ENCODE peak calls at places on chromosome 2, in ten cellular contexts. V is left ventricle myocardium superior; W is iPS DF 19.7; J is SK-N-DZ; B is activated CD4-positive, alpha-beta T cell treated with anti-CD3 and anti-CD28 coated beads, Interleukin-2, amount 50 U/mL, for 1 hour; C is GM20000; I is activated T-cell treated with anti-CD3 and anti-CD28 coated beads, Interleukin-2, amount 50 U/mL, for 24 hours; L is naive B cell; S is NCI-H1105 treated with DMSO at 0.1 percent for 48 hours; U is mesothelial cell of epicardium. K is an unnamed sample.

GRCh38 chr2:130327703-130328527 is 14.8 kb upstream of the IMP4 start:
- DNase-seq in V (no peak), W (no peak), J (no peak), B (no peak), C (no peak), I (no peak), L (no peak), S (no peak), U (peak; percentile 64), K (peak; percentile 80)

GRCh38 chr2:84792856-84793522 is 87.9 kb downstream of the TRABD2A start:
- DNase-seq in V (no peak), W (no peak), J (no peak), B (no peak), C (no peak), I (no peak), L (no peak), S (no peak), U (no peak), K (peak; percentile 50)

GRCh38 chr2:74003494-74004211 is 18.9 kb downstream of the TET3 start:
- DNase-seq in V (no peak), W (no peak), J (no peak), B (no peak), C (no peak), I (no peak), L (no peak), S (peak; percentile 38), U (no peak), K (peak; percentile 59)

GRCh38 chr2:174328309-174329156 is 6.2 kb upstream of the SP9 start:
- DNase-seq in V (no peak), W (no peak), J (no peak), B (no peak), C (peak; percentile 24), I (peak; percentile 36), L (no peak), S (no peak), U (no peak), K (no peak)

GRCh38 chr2:32915694-32916093 is 31.1 kb upstream of the LTBP1 start:
- DNase-seq in V (no peak), W (no peak), J (no peak), B (no peak), C (no peak), I (no peak), L (no peak), S (no peak), U (no peak), K (no peak)

GRCh38 chr2:529425-529824 is 147.8 kb downstream of the TMEM18 start:
- DNase-seq in V (no peak), W (peak; percentile 30), J (peak; percentile 81), B (no peak), C (no peak), I (no peak), L (peak; percentile 15), S (peak; percentile 54), U (no peak), K (peak; percentile 16)

GRCh38 chr2:25912851-25913695 is 34.8 kb upstream of the ASXL2 start:
- DNase-seq in V (no peak), W (peak; percentile 42), J (peak; percentile 25), B (no peak), C (no peak), I (no peak), L (no peak), S (no peak), U (no peak), K (peak; percentile 44)

GRCh38 chr2:200810252-200810650 is 1.5 kb upstream of the BZW1 start:
- DNase-seq in V (no peak), W (no peak), J (peak; percentile 9), B (no peak), C (no peak), I (no peak), L (no peak), S (no peak), U (no peak), K (peak; percentile 63)

GRCh38 chr2:145199832-145200231 is 679.9 kb upstream of the ZEB2 start:
- DNase-seq in V (no peak), W (no peak), J (no peak), B (no peak), C (no peak), I (no peak), L (no peak), S (no peak), U (no peak), K (no peak)

GRCh38 chr2:219182331-219183150 is 4.5 kb downstream of the RETREG2 start:
- DNase-seq in V (no peak), W (no peak), J (no peak), B (no peak), C (no peak), I (no peak), L (no peak), S (no peak), U (no peak), K (no peak)

GRCh38 chr2:121355488-121355887 is 70.5 kb upstream of the TFCP2L1 start:
- DNase-seq in V (no peak), W (no peak), J (no peak), B (no peak), C (no peak), I (no peak), L (no peak), S (peak; percentile 70), U (no peak), K (no peak)

GRCh38 chr2:129191530-129191929 is 787.9 kb upstream of the RAB6C start:
- DNase-seq in V (no peak), W (peak; percentile 88), J (no peak), B (no peak), C (no peak), I (no peak), L (no peak), S (no peak), U (no peak), K (peak; percentile 49)

GRCh38 chr2:202035941-202036372 is 2.3 kb downstream of the FZD7 start:
- DNase-seq in V (peak; percentile 44), W (no peak), J (no peak), B (no peak), C (no peak), I (no peak), L (no peak), S (no peak), U (peak; percentile 43), K (no peak)

GRCh38 chr2:236758406-236758805 is 188.8 kb downstream of the ACKR3 start:
- DNase-seq in V (no peak), W (no peak), J (no peak), B (no peak), C (no peak), I (no peak), L (no peak), S (no peak), U (no peak), K (no peak)

GRCh38 chr2:20744366-20745335 is 77.7 kb downstream of the GDF7 start:
- DNase-seq in V (no peak), W (no peak), J (no peak), B (no peak), C (no peak), I (no peak), L (peak; percentile 3), S (no peak), U (no peak), K (no peak)

GRCh38 chr2:84033347-84033974 is 425.6 kb downstream of the SUCLG1 start:
- DNase-seq in V (no peak), W (no peak), J (no peak), B (no peak), C (no peak), I (no peak), L (no peak), S (no peak), U (no peak), K (peak; percentile 74)

GRCh38 chr2:10499275-10499907 is 51.3 kb upstream of the ODC1 start:
- DNase-seq in V (no peak), W (no peak), J (no peak), B (no peak), C (no peak), I (no peak), L (no peak), S (no peak), U (no peak), K (peak; percentile 39)

GRCh38 chr2:152548111-152548875 is 169.0 kb downstream of the PRPF40A start:
- DNase-seq in V (no peak), W (no peak), J (no peak), B (no peak), C (no peak), I (no peak), L (no peak), S (no peak), U (no peak), K (no peak)

GRCh38 chr2:151175857-151176256 is 85.8 kb downstream of the RBM43 start:
- DNase-seq in V (no peak), W (no peak), J (no peak), B (no peak), C (no peak), I (no peak), L (no peak), S (no peak), U (no peak), K (no peak)

GRCh38 chr2:10190255-10190654 is 67.7 kb downstream of the RRM2 start:
- DNase-seq in V (no peak), W (no peak), J (no peak), B (no peak), C (no peak), I (no peak), L (no peak), S (no peak), U (no peak), K (no peak)

GRCh38 chr2:148966432-148966758 is 72.1 kb upstream of the LYPD6B start:
- DNase-seq in V (no peak), W (no peak), J (no peak), B (no peak), C (no peak), I (no peak), L (no peak), S (peak; percentile 66), U (no peak), K (no peak)

GRCh38 chr2:70132244-70133126 is 45.2 kb downstream of the PCBP1 start:
- DNase-seq in V (peak; percentile 71), W (no peak), J (no peak), B (no peak), C (peak; percentile 54), I (peak; percentile 61), L (peak; percentile 54), S (peak; percentile 71), U (no peak), K (peak; percentile 44)

GRCh38 chr2:7845332-7845731 is 836.5 kb upstream of the ID2 start:
- DNase-seq in V (no peak), W (no peak), J (peak; percentile 10), B (no peak), C (no peak), I (no peak), L (no peak), S (no peak), U (no peak), K (peak; percentile 44)

GRCh38 chr2:63053889-63054725 is 3.5 kb downstream of the OTX1 start:
- DNase-seq in V (no peak), W (no peak), J (peak; percentile 60), B (no peak), C (peak; percentile 72), I (peak; percentile 50), L (peak; percentile 31), S (no peak), U (peak; percentile 56), K (no peak)

GRCh38 chr2:1041012-1041805 is 90.6 kb downstream of the SNTG2 start:
- DNase-seq in V (no peak), W (no peak), J (no peak), B (no peak), C (no peak), I (no peak), L (no peak), S (no peak), U (no peak), K (no peak)